ENCODE peak calls at places on chromosomes 1 and 21, in nine cellular contexts. L is ovary, V is H1, W is thyroid gland, D is prostate gland, C is testis, E is adrenal gland, F is spleen, H is breast epithelium. N is an unnamed sample.

GRCh38 chr1:175597969-175598765 is 145.2 kb downstream of the TNR start:
- DNase-seq in E (no peak), V (no peak), D (no peak), F (no peak), W (no peak), L (no peak), C (no peak), H (no peak), N (no peak)

GRCh38 chr1:80212021-80212420 is 1205.5 kb upstream of the ADGRL4 start:
- DNase-seq in W (no peak), C (no peak), F (no peak), D (no peak), H (no peak), L (no peak), E (no peak), V (no peak), N (no peak)

GRCh38 chr1:83024251-83024767 is 974.6 kb downstream of the TTLL7 start:
- DNase-seq in V (no peak), H (no peak), W (no peak), L (no peak), E (no peak), F (no peak), D (no peak), C (no peak), N (no peak)

GRCh38 chr1:117093091-117093534 is 28.4 kb downstream of the TRIM45 start:
- DNase-seq in L (peak; percentile 35), E (peak; percentile 84), W (peak; percentile 81), F (no peak), V (no peak), C (no peak), H (no peak), D (no peak), N (no peak)

GRCh38 chr1:183477986-183478781 is 5.9 kb downstream of the SMG7 start:
- DNase-seq in F (no peak), D (no peak), V (no peak), H (no peak), E (no peak), C (no peak), L (no peak), W (no peak), N (no peak)

GRCh38 chr1:159877695-159878444 is 15.4 kb upstream of the VSIG8 start:
- DNase-seq in W (no peak), F (no peak), V (no peak), E (no peak), L (no peak), H (no peak), C (no peak), D (no peak), N (peak; percentile 37)

GRCh38 chr1:159917533-159917932 is 7.8 kb downstream of the TAGLN2 start:
- DNase-seq in E (no peak), L (no peak), V (no peak), H (no peak), C (no peak), F (peak; percentile 63), D (no peak), W (no peak), N (peak; percentile 66)

GRCh38 chr1:244735854-244736561 is 83.1 kb downstream of the DESI2 start:
- DNase-seq in H (no peak), V (no peak), L (no peak), C (no peak), D (no peak), E (no peak), F (no peak), W (no peak), N (no peak)

GRCh38 chr1:99707535-99708142 is 58.8 kb downstream of the FRRS1 start:
- DNase-seq in L (peak; percentile 85), E (peak; percentile 93), H (peak; percentile 58), F (peak; percentile 77), V (peak; percentile 82), W (peak; percentile 80), C (peak; percentile 92), D (peak; percentile 58), N (peak; percentile 72)

GRCh38 chr1:231417503-231417902 is 4.6 kb downstream of the EGLN1 start:
- DNase-seq in H (no peak), L (no peak), F (no peak), V (no peak), C (no peak), D (no peak), W (no peak), E (no peak), N (no peak)

GRCh38 chr1:50318428-50318827 is 104.8 kb downstream of the DMRTA2 start:
- DNase-seq in C (no peak), V (no peak), W (no peak), D (no peak), H (no peak), F (no peak), L (no peak), E (no peak), N (no peak)

GRCh38 chr1:244205171-244205570 is 154.1 kb downstream of the ZBTB18 start:
- DNase-seq in E (peak; percentile 1), C (no peak), W (no peak), F (no peak), V (no peak), H (no peak), L (no peak), D (no peak), N (no peak)

GRCh38 chr1:168923521-168924136 is 182.9 kb upstream of the ATP1B1 start:
- DNase-seq in D (no peak), W (no peak), H (no peak), V (no peak), L (no peak), F (no peak), C (no peak), E (no peak), N (no peak)

GRCh38 chr1:176603696-176604095 is 140.7 kb downstream of the PAPPA2 start:
- DNase-seq in L (no peak), E (no peak), V (no peak), W (no peak), C (no peak), D (no peak), F (no peak), H (no peak), N (no peak)

GRCh38 chr1:108057536-108057935 is 92.6 kb upstream of the VAV3 start:
- DNase-seq in F (no peak), D (no peak), H (peak; percentile 63), E (peak; percentile 80), W (peak; percentile 14), C (peak; percentile 46), L (no peak), V (no peak), N (no peak)

GRCh38 chr1:92973203-92973907 is 12.1 kb upstream of the DIPK1A start:
- DNase-seq in H (no peak), L (no peak), F (no peak), E (no peak), W (no peak), C (no peak), D (no peak), V (no peak), N (no peak)

GRCh38 chr1:247111259-247111635 is 7.1 kb upstream of the ZNF669 start:
- DNase-seq in L (no peak), V (peak; percentile 66), E (peak; percentile 45), C (no peak), D (no peak), F (no peak), H (no peak), W (peak; percentile 20), N (no peak)

GRCh38 chr1:67441183-67441582 is 11.0 kb upstream of the SERBP1 start:
- DNase-seq in H (no peak), E (peak; percentile 90), W (peak; percentile 85), D (no peak), F (no peak), V (no peak), C (peak; percentile 58), L (peak; percentile 74), N (peak; percentile 58)

GRCh38 chr1:6614953-6615785 is 1.6 kb downstream of the PHF13 start:
- DNase-seq in D (no peak), C (no peak), H (no peak), V (no peak), F (peak; percentile 87), E (no peak), W (peak; percentile 35), L (peak; percentile 54), N (no peak)

GRCh38 chr1:32870615-32871363 is at the start of gene FNDC5:
- DNase-seq in W (peak; percentile 59), D (no peak), C (peak; percentile 14), L (peak; percentile 56), E (peak; percentile 62), V (no peak), H (no peak), F (no peak), N (peak; percentile 49)

GRCh38 chr1:147820898-147821297 is 60.5 kb upstream of the GJA5 start:
- DNase-seq in C (no peak), W (no peak), D (no peak), L (no peak), F (no peak), E (no peak), V (no peak), H (no peak), N (no peak)

GRCh38 chr1:223556414-223557124 is 108.9 kb downstream of the CAPN8 start:
- DNase-seq in L (no peak), F (no peak), D (no peak), V (peak; percentile 93), H (no peak), E (peak; percentile 81), C (peak; percentile 43), W (peak; percentile 5), N (peak; percentile 62)

GRCh38 chr21:21147374-21147745 is 149.2 kb downstream of the NCAM2 start:
- DNase-seq in H (no peak), V (no peak), E (no peak), F (no peak), W (no peak), L (no peak), D (no peak), C (no peak), N (no peak)

GRCh38 chr1:35856964-35857363 is 26.0 kb upstream of the AGO1 start:
- DNase-seq in F (no peak), E (no peak), C (no peak), D (no peak), L (no peak), V (no peak), W (no peak), H (no peak), N (no peak)
- TF ChIP-seq POLR2A in F (no peak), E (no peak), C (no peak), D (no peak), L (no peak), V (no peak), W (no peak), H (no peak), N (no peak)

GRCh38 chr1:44730741-44731512 is at the start of gene RNU5D-1:
- DNase-seq in H (peak; percentile 92), F (peak; percentile 96), L (peak; percentile 97), D (peak; percentile 86), C (peak; percentile 97), V (peak; percentile 94), E (peak; percentile 99), W (peak; percentile 97), N (peak; percentile 97)
- H3K4me3 ChIP-seq in H (no peak within 1 kb of the TSS), F (peak within 1 kb of the TSS; percentile 15), L (peak within 1 kb of the TSS; percentile 6), D (peak within 1 kb of the TSS; percentile 1), C (peak within 1 kb of the TSS; percentile 42), V (no peak within 1 kb of the TSS), E (peak within 1 kb of the TSS; percentile 6), W (no peak within 1 kb of the TSS), N (no peak within 1 kb of the TSS)

GRCh38 chr1:2499260-2499659 is 23.2 kb downstream of the PLCH2 start:
- DNase-seq in W (no peak), D (no peak), C (no peak), F (no peak), E (no peak), V (no peak), L (no peak), H (no peak), N (no peak)
- H3K27ac ChIP-seq in W (no peak overlapping the region), D (no peak overlapping the region), C (no peak overlapping the region), F (no peak overlapping the region), E (no peak overlapping the region), V (no peak overlapping the region), L (no peak overlapping the region), H (no peak overlapping the region), N (no peak overlapping the region)

GRCh38 chr1:21175670-21176581 is 771 bp downstream of the EIF4G3 start:
- DNase-seq in L (peak; percentile 49), W (peak; percentile 37), H (no peak), F (peak; percentile 91), C (peak; percentile 41), V (peak; percentile 73), E (peak; percentile 64), D (peak; percentile 11), N (peak; percentile 46)
- TF ChIP-seq POLR2A in L (no peak), W (no peak), H (no peak), F (no peak), C (no peak), V (no peak), E (peak; percentile 15), D (no peak), N (no peak)